ENCODE peak calls at places on chromosomes 2 and 18, in nine cellular contexts. F, L, O, Q, E, P, R, W and Y are unnamed samples.

GRCh38 chr2:11616097-11616687 is 53.8 kb downstream of the NTSR2 start:
- DNase-seq in F (no peak), L (no peak), O (no peak), Q (no peak), E (no peak), P (no peak), R (no peak), W (no peak), Y (no peak)

GRCh38 chr2:793236-793635 is 116.0 kb upstream of the TMEM18 start:
- DNase-seq in F (no peak), L (no peak), O (no peak), Q (no peak), E (no peak), P (no peak), R (no peak), W (no peak), Y (no peak)

GRCh38 chr2:159146930-159147666 is 139.4 kb downstream of the WDSUB1 start:
- DNase-seq in F (no peak), L (no peak), O (peak; percentile 23), Q (no peak), E (no peak), P (no peak), R (no peak), W (no peak), Y (no peak)

GRCh38 chr2:171966268-171966667 is 33.5 kb upstream of the METAP1D start:
- DNase-seq in F (no peak), L (no peak), O (no peak), Q (no peak), E (no peak), P (no peak), R (no peak), W (no peak), Y (no peak)

GRCh38 chr2:157905092-157905491 is 29.0 kb upstream of the ACVR1 start:
- DNase-seq in F (no peak), L (no peak), O (no peak), Q (no peak), E (no peak), P (no peak), R (no peak), W (no peak), Y (no peak)

GRCh38 chr2:70381821-70382220 is 80.0 kb upstream of the FAM136A start:
- DNase-seq in F (peak; percentile 32), L (no peak), O (no peak), Q (no peak), E (no peak), P (peak; percentile 20), R (no peak), W (no peak), Y (no peak)

GRCh38 chr18:33755918-33756590 is 178.0 kb downstream of the ASXL3 start:
- DNase-seq in F (no peak), L (no peak), O (no peak), Q (peak; percentile 23), E (no peak), P (peak; percentile 29), R (no peak), W (no peak), Y (peak; percentile 31)

GRCh38 chr2:179741317-179741716 is 120.1 kb downstream of the ZNF385B start:
- DNase-seq in F (no peak), L (no peak), O (no peak), Q (no peak), E (no peak), P (no peak), R (no peak), W (no peak), Y (no peak)

GRCh38 chr2:207412787-207413310 is 116.9 kb upstream of the CREB1 start:
- DNase-seq in F (no peak), L (no peak), O (no peak), Q (no peak), E (no peak), P (no peak), R (no peak), W (no peak), Y (no peak)

GRCh38 chr2:215796160-215796559 is 217.2 kb downstream of the MREG start:
- DNase-seq in F (peak; percentile 43), L (no peak), O (no peak), Q (no peak), E (no peak), P (no peak), R (no peak), W (no peak), Y (peak; percentile 70)

GRCh38 chr2:157725856-157726255 is 97.2 kb upstream of the ACVR1C start:
- DNase-seq in F (no peak), L (no peak), O (no peak), Q (no peak), E (no peak), P (no peak), R (no peak), W (no peak), Y (no peak)

GRCh38 chr2:26691881-26692813 is at the start of gene KCNK3:
- DNase-seq in F (peak; percentile 97), L (peak; percentile 84), O (no peak), Q (no peak), E (no peak), P (no peak), R (peak; percentile 78), W (no peak), Y (peak; percentile 45)

GRCh38 chr2:221822416-221822815 is 250.3 kb upstream of the EPHA4 start:
- DNase-seq in F (no peak), L (no peak), O (no peak), Q (no peak), E (no peak), P (no peak), R (no peak), W (no peak), Y (no peak)

GRCh38 chr2:218027426-218028188 is 24.8 kb upstream of the TNS1 start:
- DNase-seq in F (no peak), L (no peak), O (no peak), Q (no peak), E (no peak), P (no peak), R (no peak), W (no peak), Y (no peak)

GRCh38 chr18:75127143-75128021 is 81.6 kb downstream of the PTGR3 start:
- DNase-seq in F (no peak), L (no peak), O (no peak), Q (no peak), E (peak; percentile 66), P (no peak), R (no peak), W (no peak), Y (no peak)

DNA sequence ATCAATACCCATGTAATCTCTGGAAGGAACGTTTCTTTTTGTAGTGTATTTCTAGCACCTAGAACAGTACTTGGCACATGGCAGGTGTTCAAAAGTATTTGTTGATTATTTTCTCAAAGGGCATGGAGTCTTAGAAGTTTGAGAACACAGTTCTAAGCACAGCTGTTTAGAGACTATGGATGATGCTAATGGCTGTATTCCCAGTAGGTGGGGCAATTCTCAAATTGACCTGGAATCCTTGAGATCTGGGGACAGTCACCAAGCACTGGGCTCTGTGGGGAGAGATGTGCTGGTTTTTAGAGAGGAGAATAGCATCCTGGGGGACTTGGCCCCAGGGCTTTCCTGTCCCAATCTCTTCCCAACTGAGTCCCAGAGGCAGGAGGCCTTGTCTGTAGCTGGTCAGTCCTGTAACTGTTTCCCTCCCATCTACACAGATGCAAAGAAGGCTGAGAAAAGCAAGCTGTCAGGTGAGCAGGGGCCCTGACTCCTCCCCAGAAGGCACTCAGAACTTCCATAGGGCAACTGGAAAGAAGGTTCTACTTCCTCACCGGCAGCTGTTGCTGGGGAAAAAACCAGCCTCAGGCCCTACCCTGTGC is 17.5 kb upstream of the IL36G start:
- DNase-seq in F (no peak), L (no peak), O (no peak), Q (no peak), E (no peak), P (no peak), R (no peak), W (no peak), Y (no peak)
- TF ChIP-seq CTCF in F (no peak), L (peak; percentile 34), O (peak; percentile 22), Q (no peak), E (peak; percentile 24), P (no peak), R (no peak), W (peak; percentile 4), Y (peak; percentile 29)

GRCh38 chr2:109324859-109325258 is 195.9 kb downstream of the SH3RF3 start:
- DNase-seq in F (no peak), L (no peak), O (no peak), Q (no peak), E (no peak), P (no peak), R (no peak), W (no peak), Y (peak; percentile 67)
- TF ChIP-seq MAX in F (no peak), L (no peak), O (no peak), Q (no peak), E (no peak), P (no peak), R (no peak), W (no peak), Y (no peak)

GRCh38 chr2:152755029-152755428 is 36.6 kb downstream of the ARL6IP6 start:
- DNase-seq in F (no peak), L (no peak), O (no peak), Q (peak; percentile 34), E (no peak), P (peak; percentile 43), R (peak; percentile 80), W (peak; percentile 26), Y (peak; percentile 11)
- TF ChIP-seq CTCF in F (peak; percentile 38), L (peak; percentile 12), O (peak; percentile 57), Q (peak; percentile 78), E (peak; percentile 54), P (peak; percentile 38), R (peak; percentile 56), W (peak; percentile 35), Y (peak; percentile 24)

GRCh38 chr2:222895143-222895542 is 34.3 kb downstream of the ACSL3 start:
- DNase-seq in F (no peak), L (no peak), O (no peak), Q (no peak), E (no peak), P (no peak), R (no peak), W (no peak), Y (no peak)

GRCh38 chr2:222893716-222894115 is 32.9 kb downstream of the ACSL3 start:
- DNase-seq in F (no peak), L (no peak), O (no peak), Q (no peak), E (no peak), P (no peak), R (no peak), W (no peak), Y (no peak)

GRCh38 chr2:222888716-222889115 is 27.9 kb downstream of the ACSL3 start:
- DNase-seq in F (no peak), L (no peak), O (no peak), Q (no peak), E (no peak), P (no peak), R (no peak), W (no peak), Y (no peak)

GRCh38 chr2:222891890-222892289 is 31.1 kb downstream of the ACSL3 start:
- DNase-seq in F (no peak), L (no peak), O (no peak), Q (no peak), E (no peak), P (no peak), R (no peak), W (no peak), Y (peak; percentile 28)

DNA sequence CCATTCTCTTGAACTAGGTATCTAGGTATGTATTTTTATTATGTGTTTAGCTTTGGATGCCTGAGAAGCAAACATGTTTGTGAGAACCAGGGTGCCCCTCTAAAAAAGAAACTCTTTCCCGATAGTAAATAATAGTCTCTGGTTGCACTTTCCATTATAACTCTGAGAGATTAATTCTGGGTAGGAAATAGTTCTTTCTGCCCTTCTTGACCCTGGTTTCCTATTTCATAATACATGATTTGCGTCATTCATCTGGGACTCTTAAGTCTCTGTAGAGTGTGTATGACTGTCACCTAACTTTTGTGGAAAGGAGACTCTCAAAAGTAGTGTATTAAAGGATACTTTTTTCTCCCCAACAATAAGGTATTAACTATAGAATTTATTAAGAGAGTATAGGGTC is 31.5 kb downstream of the ACSL3 start:
- DNase-seq in F (no peak), L (no peak), O (no peak), Q (no peak), E (no peak), P (no peak), R (no peak), W (no peak), Y (peak; percentile 84)
- TF ChIP-seq MAX in F (no peak), L (no peak), O (no peak), Q (no peak), E (no peak), P (no peak), R (no peak), W (no peak), Y (no peak)